ENCODE peak calls at places on chromosomes 13 and 19, in ten cellular contexts. K is ascending aorta, G is fibroblast of pulmonary artery, C is HFF-Myc, O is astrocyte of the spinal cord, P is bronchial epithelial cell, M is fibroblast of mammary gland, Y is foreskin fibroblast, H is AG10803, F is left lung. N is an unnamed sample.
A peak's percentile ranks its signal among the peaks of the same experiment; 100 is the strongest.

GRCh38 chr19:11578342-11579142 is 1.1 kb upstream of the ACP5 start:
- DNase-seq in F (peak; percentile 93), Y (peak; percentile 53), O (no peak), M (no peak), P (no peak), G (no peak), H (no peak), K (no peak), C (no peak), N (no peak)

GRCh38 chr13:31885994-31886393 is 145.6 kb upstream of the FRY start:
- DNase-seq in M (peak; percentile 71), H (peak; percentile 69), O (no peak), K (no peak), Y (peak; percentile 75), C (no peak), P (no peak), F (no peak), G (no peak), N (no peak)

GRCh38 chr13:45479661-45480060 is 14.9 kb downstream of the COG3 start:
- DNase-seq in M (no peak), G (no peak), K (no peak), F (no peak), O (no peak), P (no peak), H (no peak), C (no peak), Y (no peak), N (no peak)

GRCh38 chr19:29089315-29089855 is 123.6 kb downstream of the UQCRFS1 start:
- DNase-seq in Y (no peak), P (no peak), F (no peak), H (no peak), M (no peak), C (no peak), G (no peak), K (no peak), O (no peak), N (no peak)

GRCh38 chr13:55673910-55674309 is 1466.8 kb upstream of the PRR20A start:
- DNase-seq in G (no peak), P (no peak), O (no peak), C (no peak), Y (no peak), K (no peak), M (no peak), H (no peak), F (no peak), N (no peak)

GRCh38 chr19:48614436-48615144 is at the start of gene FAM83E:
- DNase-seq in O (no peak), G (no peak), F (peak; percentile 89), C (no peak), H (no peak), K (no peak), M (no peak), Y (peak; percentile 57), P (peak; percentile 70), N (no peak)

GRCh38 chr13:39561971-39562370 is 41.0 kb downstream of the LHFPL6 start:
- DNase-seq in G (no peak), F (no peak), K (no peak), M (no peak), P (peak; percentile 64), Y (no peak), C (no peak), H (no peak), O (no peak), N (no peak)

GRCh38 chr13:60511637-60512036 is 114.6 kb downstream of the TDRD3 start:
- DNase-seq in M (no peak), Y (no peak), F (no peak), P (no peak), C (no peak), G (no peak), O (no peak), K (no peak), H (no peak), N (no peak)

GRCh38 chr13:36329355-36329754 is 16.8 kb downstream of the SPART start:
- DNase-seq in P (no peak), C (no peak), Y (no peak), F (no peak), H (no peak), K (no peak), O (no peak), M (peak; percentile 46), G (peak; percentile 76), N (peak; percentile 80)

GRCh38 chr13:39835253-39835652 is 179.8 kb downstream of the COG6 start:
- DNase-seq in H (no peak), O (peak; percentile 45), P (no peak), K (no peak), C (no peak), Y (no peak), F (no peak), M (no peak), G (no peak), N (no peak)

GRCh38 chr19:9872618-9873242 is 37.6 kb downstream of the PIN1 start:
- DNase-seq in P (no peak), G (no peak), Y (no peak), H (no peak), F (no peak), C (no peak), M (no peak), K (no peak), O (no peak), N (no peak)

GRCh38 chr19:6476155-6476895 is 5.3 kb downstream of the DENND1C start:
- DNase-seq in O (peak; percentile 30), K (no peak), H (peak; percentile 12), G (peak; percentile 46), Y (peak; percentile 53), F (peak; percentile 77), P (peak; percentile 62), C (no peak), M (peak; percentile 40), N (peak; percentile 38)

GRCh38 chr19:19280561-19280960 is 7.5 kb upstream of the TM6SF2 start:
- DNase-seq in Y (peak; percentile 62), O (no peak), H (peak; percentile 80), F (no peak), C (no peak), P (no peak), M (peak; percentile 34), K (no peak), G (peak; percentile 7), N (peak; percentile 23)

GRCh38 chr13:85536706-85537105 is 262.5 kb downstream of the SLITRK6 start:
- DNase-seq in C (no peak), G (peak; percentile 3), K (no peak), P (peak; percentile 77), O (no peak), M (no peak), H (no peak), F (no peak), Y (peak; percentile 66), N (no peak)

GRCh38 chr13:47719164-47719563 is 281.9 kb downstream of the SUCLA2 start:
- DNase-seq in G (no peak), K (no peak), M (no peak), O (no peak), Y (no peak), P (no peak), F (no peak), H (no peak), C (no peak), N (no peak)

GRCh38 chr13:110683203-110683883 is 22.6 kb downstream of the CARS2 start:
- DNase-seq in P (peak; percentile 24), Y (peak; percentile 46), K (no peak), C (no peak), O (peak; percentile 28), G (peak; percentile 36), M (peak; percentile 36), F (no peak), H (peak; percentile 32), N (peak; percentile 20)

GRCh38 chr19:2974342-2974932 is 2.9 kb upstream of the TLE6 start:
- DNase-seq in K (no peak), H (no peak), Y (peak; percentile 21), O (no peak), C (no peak), P (no peak), M (peak; percentile 36), G (peak; percentile 78), F (peak; percentile 71), N (peak; percentile 26)

GRCh38 chr13:108213946-108214345 is 1.4 kb downstream of the LIG4 start:
- DNase-seq in M (peak; percentile 32), O (no peak), P (peak; percentile 89), G (no peak), Y (no peak), H (no peak), C (no peak), F (no peak), K (no peak), N (no peak)

GRCh38 chr13:39462456-39462855 is 140.5 kb downstream of the LHFPL6 start:
- DNase-seq in P (peak; percentile 78), G (peak; percentile 77), K (no peak), O (peak; percentile 33), F (no peak), M (no peak), C (no peak), Y (no peak), H (peak; percentile 61), N (peak; percentile 66)

GRCh38 chr19:13038306-13039210 is 43.3 kb downstream of the NFIX start:
- DNase-seq in P (no peak), O (no peak), G (no peak), Y (no peak), F (no peak), K (no peak), M (no peak), H (no peak), C (no peak), N (no peak)
- TF ChIP-seq CTCF in P (no peak), O (peak; percentile 3), G (no peak), Y (no peak), F (no peak), K (no peak), M (no peak), H (no peak), C (no peak), N (no peak)

GRCh38 chr19:37309834-37310575 is 60.9 kb upstream of the ZNF527 start:
- DNase-seq in O (no peak), M (no peak), P (no peak), H (no peak), K (no peak), G (no peak), Y (peak; percentile 8), F (no peak), C (no peak), N (no peak)
- H3K4me3 ChIP-seq in O (no peak overlapping the region), M (no peak overlapping the region), P (no peak overlapping the region), H (no peak overlapping the region), K (no peak overlapping the region), G (no peak overlapping the region), Y (no peak overlapping the region), F (no peak overlapping the region), C (no peak overlapping the region), N (no peak overlapping the region)

GRCh38 chr13:33262997-33263396 is 22.6 kb downstream of the STARD13 start:
- DNase-seq in Y (no peak), G (no peak), C (no peak), M (no peak), P (no peak), O (no peak), H (no peak), K (no peak), F (no peak), N (no peak)
- TF ChIP-seq CTCF in Y (no peak), G (peak; percentile 6), C (peak; percentile 19), M (peak; percentile 10), P (no peak), O (peak; percentile 15), H (peak; percentile 19), K (no peak), F (no peak), N (no peak)

DNA sequence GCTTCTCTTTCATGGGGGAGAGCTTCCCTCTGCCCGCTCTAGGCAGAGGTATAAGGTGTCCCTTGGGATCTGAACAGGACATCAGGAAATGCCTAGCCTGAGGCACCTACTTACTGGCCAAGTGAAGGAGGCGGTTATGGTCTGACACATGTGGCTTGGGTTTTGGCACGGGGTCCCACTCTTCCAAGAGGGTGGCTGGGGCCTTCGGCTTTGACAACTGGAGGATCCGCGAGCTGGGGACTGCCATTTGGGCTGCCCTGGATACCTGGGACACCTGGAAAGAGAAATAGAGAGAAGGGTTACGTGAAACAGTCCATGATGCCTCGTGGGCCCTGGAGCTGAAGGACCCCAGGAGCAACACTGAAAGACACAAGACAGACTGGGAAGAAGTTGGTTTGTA is 22.4 kb upstream of the MIER2 start:
- DNase-seq in K (no peak), Y (no peak), M (no peak), C (no peak), H (no peak), G (no peak), F (no peak), O (no peak), P (no peak), N (no peak)
- H3K4me3 ChIP-seq in K (no peak overlapping the region), Y (no peak overlapping the region), M (no peak overlapping the region), C (no peak overlapping the region), H (no peak overlapping the region), G (no peak overlapping the region), F (no peak overlapping the region), O (no peak overlapping the region), P (no peak overlapping the region), N (no peak overlapping the region)

N was measured in fibroblast of the aortic adventitia.